ENCODE peak calls at places on chromosomes 5 and 9, in ten cellular contexts. One of them, this sample, is unnamed.

GRCh38 chr9:78122631-78123030 is 91.0 kb upstream of the GNAQ start:
- DNase-seq in tibial nerve: no peak
- DNase-seq in body of pancreas: no peak
- DNase-seq in A549: no peak
- DNase-seq in esophagus squamous epithelium: no peak
- DNase-seq in ovary: no peak
- DNase-seq in stomach: no peak
- DNase-seq in prostate gland: no peak
- DNase-seq in H54: peak; percentile 29
- DNase-seq in heart left ventricle: no peak
- DNase-seq in this sample: no peak

GRCh38 chr5:65672787-65673186 is 48.0 kb downstream of the SHLD3 start:
- DNase-seq in prostate gland: no peak
- DNase-seq in heart left ventricle: no peak
- DNase-seq in stomach: no peak
- DNase-seq in body of pancreas: no peak
- DNase-seq in ovary: no peak
- DNase-seq in H54: no peak
- DNase-seq in tibial nerve: no peak
- DNase-seq in esophagus squamous epithelium: no peak
- DNase-seq in A549: no peak
- DNase-seq in this sample: no peak

GRCh38 chr5:88889165-88890069 is 6.4 kb upstream of the MEF2C start:
- DNase-seq in ovary: peak; percentile 81
- DNase-seq in A549: no peak
- DNase-seq in heart left ventricle: peak; percentile 79
- DNase-seq in H54: peak; percentile 9
- DNase-seq in body of pancreas: peak; percentile 29
- DNase-seq in prostate gland: no peak
- DNase-seq in stomach: no peak
- DNase-seq in esophagus squamous epithelium: peak; percentile 13
- DNase-seq in tibial nerve: peak; percentile 23
- DNase-seq in this sample: peak; percentile 86

GRCh38 chr5:75509956-75510355 is 1.5 kb downstream of the CERT1 start:
- DNase-seq in tibial nerve: no peak
- DNase-seq in ovary: no peak
- DNase-seq in H54: peak; percentile 10
- DNase-seq in heart left ventricle: no peak
- DNase-seq in stomach: no peak
- DNase-seq in body of pancreas: no peak
- DNase-seq in esophagus squamous epithelium: no peak
- DNase-seq in A549: peak; percentile 33
- DNase-seq in prostate gland: peak; percentile 11
- DNase-seq in this sample: peak; percentile 68

GRCh38 chr5:174338204-174339010 is 292.9 kb downstream of the NSG2 start:
- DNase-seq in H54: peak; percentile 38
- DNase-seq in A549: no peak
- DNase-seq in esophagus squamous epithelium: no peak
- DNase-seq in prostate gland: no peak
- DNase-seq in ovary: no peak
- DNase-seq in heart left ventricle: no peak
- DNase-seq in tibial nerve: no peak
- DNase-seq in stomach: no peak
- DNase-seq in body of pancreas: no peak
- DNase-seq in this sample: no peak

GRCh38 chr5:180495292-180495691 is 1.1 kb downstream of the CNOT6 start:
- DNase-seq in body of pancreas: no peak
- DNase-seq in esophagus squamous epithelium: no peak
- DNase-seq in prostate gland: no peak
- DNase-seq in tibial nerve: no peak
- DNase-seq in A549: no peak
- DNase-seq in H54: no peak
- DNase-seq in ovary: no peak
- DNase-seq in heart left ventricle: no peak
- DNase-seq in stomach: no peak
- DNase-seq in this sample: no peak

GRCh38 chr9:117644607-117645244 is 59.5 kb upstream of the TLR4 start:
- DNase-seq in tibial nerve: peak; percentile 61
- DNase-seq in body of pancreas: peak; percentile 79
- DNase-seq in esophagus squamous epithelium: peak; percentile 8
- DNase-seq in prostate gland: peak; percentile 54
- DNase-seq in ovary: peak; percentile 33
- DNase-seq in stomach: peak; percentile 78
- DNase-seq in heart left ventricle: peak; percentile 66
- DNase-seq in H54: peak; percentile 63
- DNase-seq in A549: peak; percentile 68
- DNase-seq in this sample: peak; percentile 76

GRCh38 chr5:14144586-14145355 is 1.6 kb downstream of the TRIO start:
- DNase-seq in heart left ventricle: peak; percentile 72
- DNase-seq in A549: peak; percentile 81
- DNase-seq in H54: no peak
- DNase-seq in esophagus squamous epithelium: no peak
- DNase-seq in ovary: peak; percentile 58
- DNase-seq in stomach: peak; percentile 54
- DNase-seq in prostate gland: peak; percentile 80
- DNase-seq in body of pancreas: peak; percentile 56
- DNase-seq in tibial nerve: peak; percentile 18
- DNase-seq in this sample: peak; percentile 84

GRCh38 chr5:161299053-161299452 is 247.5 kb downstream of the GABRB2 start:
- DNase-seq in tibial nerve: no peak
- DNase-seq in ovary: no peak
- DNase-seq in body of pancreas: no peak
- DNase-seq in H54: no peak
- DNase-seq in stomach: no peak
- DNase-seq in heart left ventricle: no peak
- DNase-seq in esophagus squamous epithelium: no peak
- DNase-seq in A549: no peak
- DNase-seq in prostate gland: no peak
- DNase-seq in this sample: no peak

GRCh38 chr5:91022518-91022917 is 360.6 kb downstream of the ARRDC3 start:
- DNase-seq in tibial nerve: no peak
- DNase-seq in prostate gland: no peak
- DNase-seq in H54: no peak
- DNase-seq in body of pancreas: no peak
- DNase-seq in stomach: no peak
- DNase-seq in A549: no peak
- DNase-seq in heart left ventricle: no peak
- DNase-seq in esophagus squamous epithelium: no peak
- DNase-seq in ovary: no peak
- DNase-seq in this sample: no peak

GRCh38 chr9:127595606-127596005 is 16.5 kb upstream of the STXBP1 start:
- DNase-seq in heart left ventricle: no peak
- DNase-seq in tibial nerve: no peak
- DNase-seq in A549: no peak
- DNase-seq in esophagus squamous epithelium: no peak
- DNase-seq in stomach: no peak
- DNase-seq in ovary: no peak
- DNase-seq in H54: no peak
- DNase-seq in body of pancreas: no peak
- DNase-seq in prostate gland: no peak
- DNase-seq in this sample: no peak
- TF ChIP-seq POLR2A in heart left ventricle: no peak
- TF ChIP-seq POLR2A in tibial nerve: no peak
- TF ChIP-seq POLR2A in A549: no peak
- TF ChIP-seq POLR2A in esophagus squamous epithelium: no peak
- TF ChIP-seq POLR2A in stomach: no peak
- TF ChIP-seq POLR2A in ovary: no peak
- TF ChIP-seq POLR2A in H54: no peak
- TF ChIP-seq POLR2A in body of pancreas: no peak
- TF ChIP-seq POLR2A in prostate gland: no peak
- TF ChIP-seq POLR2A in this sample: no peak

GRCh38 chr5:96855041-96855872 is 21.0 kb upstream of the ERAP2 start:
- DNase-seq in A549: no peak
- DNase-seq in ovary: no peak
- DNase-seq in prostate gland: no peak
- DNase-seq in tibial nerve: no peak
- DNase-seq in H54: no peak
- DNase-seq in body of pancreas: no peak
- DNase-seq in esophagus squamous epithelium: no peak
- DNase-seq in stomach: no peak
- DNase-seq in heart left ventricle: no peak
- DNase-seq in this sample: no peak
- TF ChIP-seq POLR2A in A549: no peak
- TF ChIP-seq POLR2A in ovary: no peak
- TF ChIP-seq POLR2A in prostate gland: no peak
- TF ChIP-seq POLR2A in tibial nerve: no peak
- TF ChIP-seq POLR2A in H54: no peak
- TF ChIP-seq POLR2A in body of pancreas: no peak
- TF ChIP-seq POLR2A in esophagus squamous epithelium: no peak
- TF ChIP-seq POLR2A in stomach: no peak
- TF ChIP-seq POLR2A in heart left ventricle: no peak
- TF ChIP-seq POLR2A in this sample: no peak

DNA sequence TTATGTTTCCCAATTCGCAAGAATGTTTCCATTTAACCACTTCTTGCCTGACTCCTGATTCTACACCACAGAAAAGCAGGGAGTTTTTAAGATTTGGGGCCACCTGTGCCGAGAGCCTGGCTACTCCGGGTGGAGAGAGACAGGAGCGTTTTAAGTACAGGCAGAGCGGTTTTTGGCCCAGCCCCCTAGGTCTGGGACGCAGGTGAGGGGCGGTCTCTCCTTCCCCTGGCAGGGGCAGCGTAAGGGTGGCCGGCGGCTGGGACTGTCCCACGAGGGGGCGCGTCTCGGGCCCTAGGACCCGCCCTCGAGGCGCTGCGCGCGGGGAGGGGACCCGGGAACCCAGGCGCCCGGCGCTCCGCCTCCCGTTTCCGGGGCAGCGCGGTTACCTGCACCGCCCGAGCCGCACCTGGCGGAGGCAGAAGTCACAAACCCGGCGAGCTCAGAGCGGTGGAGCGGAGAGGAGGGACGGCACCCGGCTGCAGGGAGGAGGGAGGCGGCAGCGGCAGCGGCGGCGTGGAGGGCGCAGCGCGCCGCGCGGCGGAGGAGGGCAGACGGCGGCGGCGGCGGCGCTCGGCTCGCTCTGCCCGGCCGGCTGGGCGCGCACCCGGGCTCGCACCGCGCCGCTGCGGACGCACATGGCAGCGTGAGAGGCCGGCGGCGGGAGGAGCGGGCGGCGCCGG is at the start of gene WWC1:
- DNase-seq in heart left ventricle: no peak
- DNase-seq in ovary: no peak
- DNase-seq in H54: peak; percentile 63
- DNase-seq in esophagus squamous epithelium: no peak
- DNase-seq in tibial nerve: no peak
- DNase-seq in A549: peak; percentile 84
- DNase-seq in stomach: peak; percentile 92
- DNase-seq in body of pancreas: peak; percentile 91
- DNase-seq in prostate gland: peak; percentile 90
- DNase-seq in this sample: no peak
- TF ChIP-seq POLR2A in heart left ventricle: no peak
- TF ChIP-seq POLR2A in ovary: no peak
- TF ChIP-seq POLR2A in H54: no peak
- TF ChIP-seq POLR2A in esophagus squamous epithelium: peak; percentile 66
- TF ChIP-seq POLR2A in tibial nerve: no peak
- TF ChIP-seq POLR2A in A549: peak; percentile 59
- TF ChIP-seq POLR2A in stomach: no peak
- TF ChIP-seq POLR2A in body of pancreas: peak; percentile 77
- TF ChIP-seq POLR2A in prostate gland: peak; percentile 86
- TF ChIP-seq POLR2A in this sample: no peak

GRCh38 chr5:83473344-83474169 is 2.0 kb downstream of the VCAN start:
- DNase-seq in H54: peak; percentile 77
- DNase-seq in body of pancreas: peak; percentile 70
- DNase-seq in ovary: peak; percentile 34
- DNase-seq in A549: peak; percentile 95
- DNase-seq in heart left ventricle: peak; percentile 88
- DNase-seq in esophagus squamous epithelium: peak; percentile 34
- DNase-seq in stomach: peak; percentile 56
- DNase-seq in prostate gland: peak; percentile 65
- DNase-seq in tibial nerve: peak; percentile 91
- DNase-seq in this sample: peak; percentile 96
- TF ChIP-seq POLR2A in H54: no peak
- TF ChIP-seq POLR2A in body of pancreas: no peak
- TF ChIP-seq POLR2A in ovary: no peak
- TF ChIP-seq POLR2A in A549: no peak
- TF ChIP-seq POLR2A in heart left ventricle: no peak
- TF ChIP-seq POLR2A in esophagus squamous epithelium: no peak
- TF ChIP-seq POLR2A in stomach: no peak
- TF ChIP-seq POLR2A in prostate gland: no peak
- TF ChIP-seq POLR2A in tibial nerve: peak; percentile 44
- TF ChIP-seq POLR2A in this sample: peak; percentile 15